ENCODE peak calls at places on chromosomes 16 and 17, in four cellular contexts. B, W, N and X are unnamed samples.

GRCh38 chr16:14337303-14338191 is 266.4 kb downstream of the MRTFB start:
- DNase-seq in B (no peak), W (no peak), N (no peak), X (no peak)

GRCh38 chr16:15035163-15035729 is 20.6 kb downstream of the NTAN1 start:
- DNase-seq in B (no peak), W (no peak), N (no peak), X (no peak)

GRCh38 chr17:8047769-8048110 is 8.9 kb downstream of the ALOX15B start:
- DNase-seq in B (no peak), W (no peak), N (no peak), X (no peak)

GRCh38 chr16:80614908-80615696 is 74.3 kb downstream of the DYNLRB2 start:
- DNase-seq in B (peak), W (no peak), N (peak), X (no peak)

GRCh38 chr17:15263206-15263579 is 1.9 kb downstream of the PMP22 start:
- DNase-seq in B (peak), W (no peak), N (peak), X (no peak)

GRCh38 chr17:1573932-1574696 is 11.5 kb upstream of the PITPNA start:
- DNase-seq in B (peak), W (no peak), N (peak), X (peak)

GRCh38 chr17:53516643-53517042 is 306.1 kb upstream of the KIF2B start:
- DNase-seq in B (no peak), W (no peak), N (peak), X (no peak)

GRCh38 chr16:82979406-82980111 is 352.8 kb downstream of the CDH13 start:
- DNase-seq in B (no peak), W (no peak), N (no peak), X (no peak)

GRCh38 chr17:31529841-31530251 is 138.4 kb downstream of the RAB11FIP4 start:
- DNase-seq in B (no peak), W (no peak), N (no peak), X (no peak)

GRCh38 chr17:76150712-76151622 is 9.9 kb upstream of the FOXJ1 start:
- DNase-seq in B (no peak), W (no peak), N (no peak), X (no peak)

GRCh38 chr17:7703584-7704574 is 1.1 kb upstream of the EFNB3 start:
- DNase-seq in B (peak), W (no peak), N (peak), X (no peak)

GRCh38 chr17:73598131-73598680 is 46.0 kb downstream of the SDK2 start:
- DNase-seq in B (no peak), W (no peak), N (no peak), X (no peak)

GRCh38 chr16:29678691-29679267 is at the start of gene QPRT:
- DNase-seq in B (no peak), W (no peak), N (peak), X (no peak)

GRCh38 chr17:64348666-64349065 is 42.0 kb downstream of the PECAM1 start:
- DNase-seq in B (no peak), W (no peak), N (no peak), X (no peak)

GRCh38 chr16:82834156-82834758 is 207.5 kb downstream of the CDH13 start:
- DNase-seq in B (no peak), W (no peak), N (peak), X (no peak)

GRCh38 chr17:72416905-72417304 is 296.1 kb downstream of the SOX9 start:
- DNase-seq in B (no peak), W (no peak), N (no peak), X (no peak)

GRCh38 chr17:74750327-74751069 is 2.1 kb downstream of the NHERF1 start:
- DNase-seq in B (no peak), W (no peak), N (no peak), X (no peak)

GRCh38 chr16:77888786-77889185 is 100.4 kb downstream of the VAT1L start:
- DNase-seq in B (no peak), W (no peak), N (no peak), X (no peak)

GRCh38 chr16:48347980-48348379 is 37.2 kb downstream of the SIAH1 start:
- DNase-seq in B (no peak), W (no peak), N (no peak), X (no peak)

GRCh38 chr16:63530208-63530607 is 1494.0 kb upstream of the CDH8 start:
- DNase-seq in B (no peak), W (no peak), N (peak), X (no peak)

GRCh38 chr16:85055503-85056210 is 28.1 kb downstream of the KIAA0513 start:
- DNase-seq in B (no peak), W (peak), N (no peak), X (peak)

GRCh38 chr17:77591231-77591785 is 367.2 kb upstream of the TNRC6C start:
- DNase-seq in B (no peak), W (no peak), N (no peak), X (no peak)

GRCh38 chr16:84654238-84654637 is 5.9 kb downstream of the KLHL36 start:
- DNase-seq in B (no peak), W (no peak), N (no peak), X (no peak)

GRCh38 chr16:70809392-70810060 is 8.6 kb upstream of the VAC14 start:
- DNase-seq in B (no peak), W (no peak), N (no peak), X (no peak)

GRCh38 chr17:5438716-5439445 is at the start of gene C1QBP:
- DNase-seq in B (peak), W (peak), N (peak), X (peak)

DNA sequence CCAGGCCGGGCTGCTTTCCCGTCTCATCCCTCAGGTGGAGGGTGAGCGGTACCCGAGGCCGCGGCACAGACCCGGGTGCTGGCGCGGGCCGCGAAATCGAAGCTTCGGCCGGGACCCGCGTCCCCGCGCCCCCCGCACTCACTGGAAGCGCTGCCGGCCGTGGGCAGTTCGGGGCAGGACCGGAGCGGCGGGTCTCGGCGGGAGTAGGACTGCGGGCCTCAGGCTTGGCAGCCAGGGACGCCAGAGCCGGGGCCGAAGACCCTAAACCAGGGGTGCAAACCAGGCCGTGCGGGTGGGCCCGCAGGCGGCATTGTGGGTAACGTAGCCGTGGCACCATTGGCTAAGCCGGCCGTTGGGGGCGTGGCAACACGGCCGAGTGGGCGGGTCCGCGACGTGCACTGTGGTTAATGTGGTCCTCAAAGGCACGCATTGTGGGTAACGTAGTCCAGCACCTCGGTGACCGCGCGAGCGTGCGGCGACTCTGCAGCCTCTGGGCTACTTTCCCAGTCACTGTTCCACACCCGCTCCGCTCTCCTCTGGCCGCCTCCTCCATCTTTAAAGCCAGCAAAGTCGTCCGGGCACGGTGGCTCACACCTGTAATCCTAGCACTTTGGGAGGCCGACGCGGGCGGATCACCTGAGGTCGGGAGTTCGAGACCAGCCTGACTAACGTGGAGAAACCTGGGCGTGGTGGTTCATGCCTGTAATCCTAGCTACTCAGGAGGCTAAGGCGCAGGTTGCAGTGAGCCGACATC is at the start of gene ZNF500:
- DNase-seq in B (peak), W (peak), N (peak), X (peak)
- TF ChIP-seq REST in B (no peak), W (no peak), N (no peak), X (no peak)

GRCh38 chr16:73735018-73735417 is 561.6 kb upstream of the PSMD7 start:
- DNase-seq in B (no peak), W (peak), N (no peak), X (no peak)

GRCh38 chr16:73739049-73739769 is 557.4 kb upstream of the PSMD7 start:
- DNase-seq in B (no peak), W (no peak), N (no peak), X (no peak)

GRCh38 chr16:73732681-73733080 is 563.9 kb upstream of the PSMD7 start:
- DNase-seq in B (no peak), W (no peak), N (no peak), X (no peak)

GRCh38 chr16:73737637-73738036 is 559.0 kb upstream of the PSMD7 start:
- DNase-seq in B (no peak), W (no peak), N (no peak), X (no peak)

DNA sequence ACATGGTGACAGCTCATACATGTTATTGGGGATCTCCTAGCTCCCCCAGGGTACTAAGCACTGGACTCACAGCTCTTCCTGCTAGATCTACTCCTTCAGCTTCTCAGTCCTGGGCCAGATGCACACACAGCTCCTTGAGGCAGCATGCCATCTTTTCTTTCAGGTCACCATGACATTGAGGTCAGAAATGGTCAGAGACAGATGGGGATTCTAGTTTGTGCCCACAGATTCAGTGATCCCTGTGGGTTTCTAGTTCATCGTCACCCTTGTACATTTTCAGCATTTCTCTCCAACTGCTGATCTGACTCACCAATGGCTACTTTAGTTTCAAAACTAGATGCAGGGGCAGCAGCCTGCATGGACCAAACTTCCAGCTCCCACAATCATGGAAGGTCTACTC is 560.7 kb upstream of the PSMD7 start:
- DNase-seq in B (no peak), W (no peak), N (no peak), X (no peak)
- H3K4me3 ChIP-seq in B (no peak), W (no peak), N (no peak), X (no peak)

GRCh38 chr17:80859004-80859941 is 132.4 kb upstream of the CHMP6 start:
- DNase-seq in B (no peak), W (no peak), N (peak), X (no peak)
- TF ChIP-seq REST in B (no peak), W (no peak), N (no peak), X (no peak)

DNA sequence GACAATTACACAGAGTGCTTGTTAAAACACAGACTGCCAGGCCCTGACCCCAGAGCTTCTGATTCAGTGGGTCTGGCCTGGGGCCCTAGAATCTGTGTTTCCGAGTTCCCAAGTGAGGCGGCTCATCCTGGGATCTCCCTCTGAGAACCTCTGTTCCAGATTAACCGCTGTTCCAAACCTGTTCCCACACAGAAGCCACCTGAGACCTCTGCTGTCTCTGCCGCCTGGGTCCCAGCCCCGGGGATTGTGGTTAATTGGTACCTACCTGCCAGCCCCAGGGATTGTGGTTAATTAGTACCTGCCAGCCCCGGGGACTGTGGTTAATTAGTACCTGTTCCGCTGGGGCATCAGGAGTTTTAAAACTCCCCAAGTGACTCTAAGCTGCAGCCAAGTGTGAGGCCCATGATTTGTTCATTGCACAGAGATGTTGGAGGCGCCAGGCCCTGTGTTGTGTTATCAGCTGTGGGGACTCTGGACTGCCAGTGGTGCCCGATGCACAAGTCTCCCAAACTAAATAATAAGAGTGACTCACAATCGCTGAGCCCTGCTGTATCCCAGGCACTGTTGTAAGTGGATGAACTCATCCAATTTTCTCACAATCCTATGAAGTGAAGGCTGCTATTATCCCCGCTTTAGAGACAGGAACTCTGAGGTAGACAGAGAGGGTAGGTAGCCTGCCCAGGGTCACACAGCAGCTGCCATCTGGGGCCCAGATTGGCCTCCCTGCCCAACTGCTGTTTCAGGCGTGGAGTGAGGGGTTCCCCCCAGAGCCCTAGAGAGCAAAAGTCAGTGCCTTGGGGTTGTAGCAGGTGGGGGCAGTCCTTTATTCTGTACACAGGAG is 219.7 kb downstream of the IRF8 start:
- DNase-seq in B (no peak), W (peak), N (no peak), X (no peak)
- H3K4me3 ChIP-seq in B (no peak), W (no peak), N (no peak), X (no peak)

GRCh38 chr17:43772877-43773648 is 5.7 kb downstream of the DUSP3 start:
- DNase-seq in B (no peak), W (no peak), N (no peak), X (peak)
- TF ChIP-seq REST in B (no peak), W (no peak), N (no peak), X (no peak)

GRCh38 chr17:50534222-50534978 is 1.9 kb downstream of the EPN3 start:
- DNase-seq in B (peak), W (no peak), N (peak), X (no peak)
- H3K4me3 ChIP-seq in B (peak), W (no peak), N (peak), X (no peak)

DNA sequence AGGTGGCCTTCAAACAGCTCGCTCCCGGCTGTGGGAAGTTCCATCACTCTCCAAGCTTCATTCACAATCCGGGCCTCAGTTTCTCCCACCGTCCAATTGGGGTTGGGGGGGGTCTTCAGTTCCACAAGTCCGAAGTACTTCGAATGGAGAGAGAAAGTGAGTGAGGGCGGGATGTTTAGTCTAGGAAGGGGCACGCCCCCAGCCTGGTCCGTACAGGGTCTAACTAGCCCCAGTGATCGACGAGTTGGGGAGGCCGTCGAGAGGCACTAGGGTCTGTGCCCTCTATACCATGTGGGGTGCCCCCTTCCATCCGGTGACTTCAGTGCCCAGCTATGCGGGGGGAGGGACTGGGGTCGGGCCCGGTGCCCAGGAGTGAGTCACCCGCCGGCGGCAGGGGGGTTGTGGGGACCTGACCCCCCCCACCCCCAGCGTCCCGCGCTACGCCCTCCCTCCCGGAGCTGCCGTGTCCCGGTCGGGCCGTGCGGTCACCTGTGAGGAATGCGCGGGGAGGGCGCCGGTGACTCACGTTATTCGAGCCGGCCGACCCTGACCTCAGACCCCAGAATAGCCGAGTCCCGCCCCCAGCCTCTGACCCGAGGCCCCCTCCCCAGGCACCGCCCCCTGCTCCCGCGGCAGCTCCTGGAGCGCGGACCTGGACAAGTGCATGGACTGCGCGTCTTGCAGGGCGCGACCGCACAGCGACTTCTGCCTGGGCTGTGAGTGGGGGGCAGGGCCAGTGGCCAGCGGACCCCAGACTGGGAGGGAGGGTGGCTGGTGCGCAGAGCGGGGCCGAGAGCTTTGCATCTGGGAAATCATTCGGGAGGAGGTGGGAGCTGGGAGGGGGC is 658 bp downstream of the TNFRSF12A start:
- DNase-seq in B (peak), W (no peak), N (peak), X (peak)
- TF ChIP-seq REST in B (peak), W (no peak), N (no peak), X (no peak)

GRCh38 chr17:67211742-67212141 is 33.3 kb downstream of the HELZ start:
- DNase-seq in B (no peak), W (no peak), N (no peak), X (peak)
- H3K4me3 ChIP-seq in B (no peak), W (no peak), N (no peak), X (no peak)

GRCh38 chr17:41914358-41914766 is 4.4 kb downstream of the ACLY start:
- DNase-seq in B (no peak), W (no peak), N (no peak), X (no peak)
- TF ChIP-seq REST in B (no peak), W (no peak), N (no peak), X (no peak)

GRCh38 chr17:6677158-6677831 is 25.7 kb downstream of the C17orf100 start:
- DNase-seq in B (no peak), W (no peak), N (no peak), X (no peak)

GRCh38 chr17:6675426-6675825 is 23.9 kb downstream of the C17orf100 start:
- DNase-seq in B (no peak), W (no peak), N (no peak), X (no peak)

GRCh38 chr17:6671431-6671830 is 19.9 kb downstream of the C17orf100 start:
- DNase-seq in B (no peak), W (no peak), N (no peak), X (no peak)

GRCh38 chr17:6676802-6677157 is 25.2 kb downstream of the C17orf100 start:
- DNase-seq in B (no peak), W (no peak), N (no peak), X (no peak)

GRCh38 chr17:6674586-6674985 is 23.0 kb downstream of the C17orf100 start:
- DNase-seq in B (no peak), W (no peak), N (no peak), X (no peak)
- H3K4me3 ChIP-seq in B (no peak), W (no peak), N (no peak), X (no peak)